ENCODE peak calls at places on chromosomes 4 and X, in seven cellular contexts. One of them, this sample, is unnamed.

GRCh38 chrX:39667191-39667590 is 430.6 kb downstream of the BCOR start:
- DNase-seq in CD8-positive, alpha-beta T cell: no peak
- DNase-seq in hypothalamus: no peak
- DNase-seq in progenitor cell of endocrine pancreas: no peak
- DNase-seq in ELF-1: no peak
- DNase-seq in neural crest cell: no peak
- DNase-seq in stimulated activated CD8-positive, alpha-beta memory T cell treated with anti-CD3 and anti-CD28 coated beads, Interleukin-2, amount 100 ng/mL, for 48 hours: no peak
- DNase-seq in this sample: no peak

GRCh38 chr4:38060829-38061431 is 100.7 kb downstream of the PTTG2 start:
- DNase-seq in ELF-1: peak; percentile 47
- DNase-seq in hypothalamus: no peak
- DNase-seq in neural crest cell: no peak
- DNase-seq in stimulated activated CD8-positive, alpha-beta memory T cell treated with anti-CD3 and anti-CD28 coated beads, Interleukin-2, amount 100 ng/mL, for 48 hours: no peak
- DNase-seq in progenitor cell of endocrine pancreas: no peak
- DNase-seq in CD8-positive, alpha-beta T cell: no peak
- DNase-seq in this sample: no peak

GRCh38 chr4:55498051-55498450 is 48.7 kb downstream of the CLOCK start:
- DNase-seq in neural crest cell: no peak
- DNase-seq in stimulated activated CD8-positive, alpha-beta memory T cell treated with anti-CD3 and anti-CD28 coated beads, Interleukin-2, amount 100 ng/mL, for 48 hours: no peak
- DNase-seq in hypothalamus: no peak
- DNase-seq in CD8-positive, alpha-beta T cell: no peak
- DNase-seq in progenitor cell of endocrine pancreas: no peak
- DNase-seq in ELF-1: no peak
- DNase-seq in this sample: no peak

GRCh38 chr4:4848540-4848939 is 10.9 kb upstream of the MSX1 start:
- DNase-seq in CD8-positive, alpha-beta T cell: no peak
- DNase-seq in neural crest cell: no peak
- DNase-seq in stimulated activated CD8-positive, alpha-beta memory T cell treated with anti-CD3 and anti-CD28 coated beads, Interleukin-2, amount 100 ng/mL, for 48 hours: no peak
- DNase-seq in ELF-1: peak; percentile 56
- DNase-seq in hypothalamus: no peak
- DNase-seq in progenitor cell of endocrine pancreas: no peak
- DNase-seq in this sample: no peak

GRCh38 chrX:41870719-41871151 is 52.6 kb downstream of the CASK start:
- DNase-seq in stimulated activated CD8-positive, alpha-beta memory T cell treated with anti-CD3 and anti-CD28 coated beads, Interleukin-2, amount 100 ng/mL, for 48 hours: no peak
- DNase-seq in progenitor cell of endocrine pancreas: no peak
- DNase-seq in hypothalamus: no peak
- DNase-seq in neural crest cell: no peak
- DNase-seq in ELF-1: no peak
- DNase-seq in CD8-positive, alpha-beta T cell: no peak
- DNase-seq in this sample: no peak

GRCh38 chr4:40471923-40472322 is 136.8 kb downstream of the CHRNA9 start:
- DNase-seq in ELF-1: no peak
- DNase-seq in progenitor cell of endocrine pancreas: no peak
- DNase-seq in CD8-positive, alpha-beta T cell: no peak
- DNase-seq in neural crest cell: no peak
- DNase-seq in stimulated activated CD8-positive, alpha-beta memory T cell treated with anti-CD3 and anti-CD28 coated beads, Interleukin-2, amount 100 ng/mL, for 48 hours: no peak
- DNase-seq in hypothalamus: no peak
- DNase-seq in this sample: no peak

GRCh38 chr4:73127839-73128448 is 58.4 kb upstream of the COX18 start:
- DNase-seq in hypothalamus: peak; percentile 13
- DNase-seq in CD8-positive, alpha-beta T cell: peak; percentile 6
- DNase-seq in ELF-1: peak; percentile 14
- DNase-seq in neural crest cell: no peak
- DNase-seq in progenitor cell of endocrine pancreas: no peak
- DNase-seq in stimulated activated CD8-positive, alpha-beta memory T cell treated with anti-CD3 and anti-CD28 coated beads, Interleukin-2, amount 100 ng/mL, for 48 hours: no peak
- DNase-seq in this sample: no peak

GRCh38 chr4:150098214-150098613 is 20.0 kb downstream of the DCLK2 start:
- DNase-seq in stimulated activated CD8-positive, alpha-beta memory T cell treated with anti-CD3 and anti-CD28 coated beads, Interleukin-2, amount 100 ng/mL, for 48 hours: no peak
- DNase-seq in CD8-positive, alpha-beta T cell: no peak
- DNase-seq in ELF-1: no peak
- DNase-seq in progenitor cell of endocrine pancreas: no peak
- DNase-seq in neural crest cell: no peak
- DNase-seq in hypothalamus: no peak
- DNase-seq in this sample: no peak

GRCh38 chr4:147201016-147201415 is 255.4 kb upstream of the TTC29 start:
- DNase-seq in CD8-positive, alpha-beta T cell: no peak
- DNase-seq in hypothalamus: no peak
- DNase-seq in neural crest cell: no peak
- DNase-seq in stimulated activated CD8-positive, alpha-beta memory T cell treated with anti-CD3 and anti-CD28 coated beads, Interleukin-2, amount 100 ng/mL, for 48 hours: no peak
- DNase-seq in progenitor cell of endocrine pancreas: no peak
- DNase-seq in ELF-1: no peak
- DNase-seq in this sample: no peak

GRCh38 chr4:169202143-169202699 is 68.5 kb downstream of the SH3RF1 start:
- DNase-seq in hypothalamus: no peak
- DNase-seq in CD8-positive, alpha-beta T cell: no peak
- DNase-seq in stimulated activated CD8-positive, alpha-beta memory T cell treated with anti-CD3 and anti-CD28 coated beads, Interleukin-2, amount 100 ng/mL, for 48 hours: no peak
- DNase-seq in ELF-1: no peak
- DNase-seq in neural crest cell: no peak
- DNase-seq in progenitor cell of endocrine pancreas: no peak
- DNase-seq in this sample: no peak

GRCh38 chr4:53349201-53349600 is 16.7 kb downstream of the SCFD2 start:
- DNase-seq in progenitor cell of endocrine pancreas: no peak
- DNase-seq in neural crest cell: no peak
- DNase-seq in stimulated activated CD8-positive, alpha-beta memory T cell treated with anti-CD3 and anti-CD28 coated beads, Interleukin-2, amount 100 ng/mL, for 48 hours: no peak
- DNase-seq in ELF-1: no peak
- DNase-seq in CD8-positive, alpha-beta T cell: no peak
- DNase-seq in hypothalamus: no peak
- DNase-seq in this sample: no peak

GRCh38 chr4:40055379-40055872 is 1.2 kb upstream of the N4BP2 start:
- DNase-seq in progenitor cell of endocrine pancreas: no peak
- DNase-seq in hypothalamus: no peak
- DNase-seq in neural crest cell: no peak
- DNase-seq in ELF-1: no peak
- DNase-seq in CD8-positive, alpha-beta T cell: peak; percentile 26
- DNase-seq in stimulated activated CD8-positive, alpha-beta memory T cell treated with anti-CD3 and anti-CD28 coated beads, Interleukin-2, amount 100 ng/mL, for 48 hours: peak; percentile 6
- DNase-seq in this sample: peak; percentile 48

GRCh38 chr4:73589261-73589847 is 30.9 kb downstream of the RASSF6 start:
- DNase-seq in ELF-1: no peak
- DNase-seq in CD8-positive, alpha-beta T cell: no peak
- DNase-seq in hypothalamus: no peak
- DNase-seq in stimulated activated CD8-positive, alpha-beta memory T cell treated with anti-CD3 and anti-CD28 coated beads, Interleukin-2, amount 100 ng/mL, for 48 hours: no peak
- DNase-seq in neural crest cell: no peak
- DNase-seq in progenitor cell of endocrine pancreas: no peak
- DNase-seq in this sample: no peak

GRCh38 chrX:84186603-84187358 is 1.2 kb downstream of the RPS6KA6 start:
- DNase-seq in hypothalamus: no peak
- DNase-seq in stimulated activated CD8-positive, alpha-beta memory T cell treated with anti-CD3 and anti-CD28 coated beads, Interleukin-2, amount 100 ng/mL, for 48 hours: no peak
- DNase-seq in progenitor cell of endocrine pancreas: no peak
- DNase-seq in neural crest cell: no peak
- DNase-seq in ELF-1: peak; percentile 36
- DNase-seq in CD8-positive, alpha-beta T cell: no peak
- DNase-seq in this sample: no peak

GRCh38 chr4:177461606-177462005 is 19.4 kb upstream of the AGA start:
- DNase-seq in progenitor cell of endocrine pancreas: no peak
- DNase-seq in CD8-positive, alpha-beta T cell: no peak
- DNase-seq in hypothalamus: no peak
- DNase-seq in neural crest cell: no peak
- DNase-seq in ELF-1: no peak
- DNase-seq in stimulated activated CD8-positive, alpha-beta memory T cell treated with anti-CD3 and anti-CD28 coated beads, Interleukin-2, amount 100 ng/mL, for 48 hours: no peak
- DNase-seq in this sample: no peak

GRCh38 chr4:184384056-184384809 is 90.1 kb downstream of the IRF2 start:
- DNase-seq in ELF-1: peak; percentile 24
- DNase-seq in stimulated activated CD8-positive, alpha-beta memory T cell treated with anti-CD3 and anti-CD28 coated beads, Interleukin-2, amount 100 ng/mL, for 48 hours: no peak
- DNase-seq in progenitor cell of endocrine pancreas: no peak
- DNase-seq in neural crest cell: no peak
- DNase-seq in hypothalamus: no peak
- DNase-seq in CD8-positive, alpha-beta T cell: no peak
- DNase-seq in this sample: peak; percentile 46

GRCh38 chr4:66252291-66252690 is 582.0 kb upstream of the EPHA5 start:
- DNase-seq in ELF-1: no peak
- DNase-seq in neural crest cell: no peak
- DNase-seq in CD8-positive, alpha-beta T cell: no peak
- DNase-seq in stimulated activated CD8-positive, alpha-beta memory T cell treated with anti-CD3 and anti-CD28 coated beads, Interleukin-2, amount 100 ng/mL, for 48 hours: no peak
- DNase-seq in progenitor cell of endocrine pancreas: no peak
- DNase-seq in hypothalamus: no peak
- DNase-seq in this sample: no peak

GRCh38 chrX:110436497-110436896 is 77.8 kb downstream of the RTL9 start:
- DNase-seq in neural crest cell: no peak
- DNase-seq in stimulated activated CD8-positive, alpha-beta memory T cell treated with anti-CD3 and anti-CD28 coated beads, Interleukin-2, amount 100 ng/mL, for 48 hours: no peak
- DNase-seq in ELF-1: peak; percentile 16
- DNase-seq in hypothalamus: no peak
- DNase-seq in CD8-positive, alpha-beta T cell: no peak
- DNase-seq in progenitor cell of endocrine pancreas: no peak
- DNase-seq in this sample: no peak

GRCh38 chr4:166323250-166323649 is 450.2 kb downstream of the TLL1 start:
- DNase-seq in neural crest cell: no peak
- DNase-seq in progenitor cell of endocrine pancreas: no peak
- DNase-seq in CD8-positive, alpha-beta T cell: no peak
- DNase-seq in hypothalamus: no peak
- DNase-seq in ELF-1: no peak
- DNase-seq in stimulated activated CD8-positive, alpha-beta memory T cell treated with anti-CD3 and anti-CD28 coated beads, Interleukin-2, amount 100 ng/mL, for 48 hours: no peak
- DNase-seq in this sample: no peak

GRCh38 chr4:7023901-7024300 is 19.3 kb upstream of the TADA2B start:
- DNase-seq in ELF-1: no peak
- DNase-seq in neural crest cell: no peak
- DNase-seq in stimulated activated CD8-positive, alpha-beta memory T cell treated with anti-CD3 and anti-CD28 coated beads, Interleukin-2, amount 100 ng/mL, for 48 hours: no peak
- DNase-seq in progenitor cell of endocrine pancreas: no peak
- DNase-seq in hypothalamus: no peak
- DNase-seq in CD8-positive, alpha-beta T cell: no peak
- DNase-seq in this sample: no peak

GRCh38 chr4:60313616-60314015 is 886.5 kb upstream of the ADGRL3 start:
- DNase-seq in progenitor cell of endocrine pancreas: no peak
- DNase-seq in CD8-positive, alpha-beta T cell: no peak
- DNase-seq in neural crest cell: no peak
- DNase-seq in hypothalamus: no peak
- DNase-seq in ELF-1: no peak
- DNase-seq in stimulated activated CD8-positive, alpha-beta memory T cell treated with anti-CD3 and anti-CD28 coated beads, Interleukin-2, amount 100 ng/mL, for 48 hours: no peak
- DNase-seq in this sample: no peak

GRCh38 chrX:12770440-12770839 is 20.8 kb upstream of the PRPS2 start:
- DNase-seq in neural crest cell: no peak
- DNase-seq in ELF-1: no peak
- DNase-seq in hypothalamus: no peak
- DNase-seq in CD8-positive, alpha-beta T cell: no peak
- DNase-seq in progenitor cell of endocrine pancreas: no peak
- DNase-seq in stimulated activated CD8-positive, alpha-beta memory T cell treated with anti-CD3 and anti-CD28 coated beads, Interleukin-2, amount 100 ng/mL, for 48 hours: no peak
- DNase-seq in this sample: peak; percentile 27

GRCh38 chr4:2399216-2399615 is 19.2 kb downstream of the ZFYVE28 start:
- DNase-seq in ELF-1: no peak
- DNase-seq in CD8-positive, alpha-beta T cell: no peak
- DNase-seq in progenitor cell of endocrine pancreas: no peak
- DNase-seq in hypothalamus: no peak
- DNase-seq in stimulated activated CD8-positive, alpha-beta memory T cell treated with anti-CD3 and anti-CD28 coated beads, Interleukin-2, amount 100 ng/mL, for 48 hours: no peak
- DNase-seq in neural crest cell: no peak
- DNase-seq in this sample: no peak

GRCh38 chr4:159435561-159436023 is 332.7 kb downstream of the RAPGEF2 start:
- DNase-seq in neural crest cell: no peak
- DNase-seq in progenitor cell of endocrine pancreas: no peak
- DNase-seq in ELF-1: no peak
- DNase-seq in CD8-positive, alpha-beta T cell: no peak
- DNase-seq in hypothalamus: no peak
- DNase-seq in stimulated activated CD8-positive, alpha-beta memory T cell treated with anti-CD3 and anti-CD28 coated beads, Interleukin-2, amount 100 ng/mL, for 48 hours: no peak
- DNase-seq in this sample: no peak

GRCh38 chrX:30865020-30865419 is 24.0 kb downstream of the TAB3 start:
- DNase-seq in ELF-1: peak; percentile 42
- DNase-seq in neural crest cell: no peak
- DNase-seq in progenitor cell of endocrine pancreas: no peak
- DNase-seq in stimulated activated CD8-positive, alpha-beta memory T cell treated with anti-CD3 and anti-CD28 coated beads, Interleukin-2, amount 100 ng/mL, for 48 hours: no peak
- DNase-seq in CD8-positive, alpha-beta T cell: no peak
- DNase-seq in hypothalamus: no peak
- DNase-seq in this sample: no peak

GRCh38 chr4:142663828-142664227 is 182.3 kb downstream of the INPP4B start:
- DNase-seq in hypothalamus: no peak
- DNase-seq in CD8-positive, alpha-beta T cell: no peak
- DNase-seq in progenitor cell of endocrine pancreas: no peak
- DNase-seq in neural crest cell: no peak
- DNase-seq in stimulated activated CD8-positive, alpha-beta memory T cell treated with anti-CD3 and anti-CD28 coated beads, Interleukin-2, amount 100 ng/mL, for 48 hours: no peak
- DNase-seq in ELF-1: no peak
- DNase-seq in this sample: no peak

GRCh38 chrX:12469296-12469695 is 321.9 kb upstream of the PRPS2 start:
- DNase-seq in ELF-1: no peak
- DNase-seq in neural crest cell: no peak
- DNase-seq in progenitor cell of endocrine pancreas: no peak
- DNase-seq in stimulated activated CD8-positive, alpha-beta memory T cell treated with anti-CD3 and anti-CD28 coated beads, Interleukin-2, amount 100 ng/mL, for 48 hours: no peak
- DNase-seq in hypothalamus: no peak
- DNase-seq in CD8-positive, alpha-beta T cell: no peak
- DNase-seq in this sample: no peak

GRCh38 chrX:1394731-1395501 is 3.0 kb upstream of the SLC25A6 start:
- DNase-seq in neural crest cell: no peak
- DNase-seq in hypothalamus: no peak
- DNase-seq in progenitor cell of endocrine pancreas: no peak
- DNase-seq in CD8-positive, alpha-beta T cell: no peak
- DNase-seq in ELF-1: peak; percentile 42
- DNase-seq in stimulated activated CD8-positive, alpha-beta memory T cell treated with anti-CD3 and anti-CD28 coated beads, Interleukin-2, amount 100 ng/mL, for 48 hours: no peak
- DNase-seq in this sample: no peak

GRCh38 chr4:99815597-99816011 is 1.0 kb upstream of the DAPP1 start:
- DNase-seq in hypothalamus: no peak
- DNase-seq in progenitor cell of endocrine pancreas: no peak
- DNase-seq in ELF-1: no peak
- DNase-seq in stimulated activated CD8-positive, alpha-beta memory T cell treated with anti-CD3 and anti-CD28 coated beads, Interleukin-2, amount 100 ng/mL, for 48 hours: no peak
- DNase-seq in CD8-positive, alpha-beta T cell: no peak
- DNase-seq in neural crest cell: no peak
- DNase-seq in this sample: no peak

GRCh38 chrX:104641176-104641575 is 75.2 kb downstream of the IL1RAPL2 start:
- DNase-seq in neural crest cell: no peak
- DNase-seq in hypothalamus: no peak
- DNase-seq in CD8-positive, alpha-beta T cell: no peak
- DNase-seq in progenitor cell of endocrine pancreas: no peak
- DNase-seq in ELF-1: peak; percentile 30
- DNase-seq in stimulated activated CD8-positive, alpha-beta memory T cell treated with anti-CD3 and anti-CD28 coated beads, Interleukin-2, amount 100 ng/mL, for 48 hours: no peak
- DNase-seq in this sample: no peak